ENCODE peak calls at places on chromosomes 3 and 15, in eight cellular contexts. A, L, M, Q, C, B, K and H are unnamed samples.
A peak's percentile ranks its signal among the peaks of the same experiment; 100 is the strongest.

GRCh38 chr15:43749690-43750345 is 3.6 kb downstream of the PDIA3 start:
- DNase-seq in M (no peak), A (no peak), C (peak; percentile 34), L (peak; percentile 49), K (no peak), Q (peak; percentile 81), B (no peak), H (no peak)

GRCh38 chr15:57516327-57517026 is 75.2 kb upstream of the MYZAP start:
- DNase-seq in C (no peak), M (no peak), Q (no peak), L (no peak), B (no peak), K (no peak), A (no peak), H (no peak)

GRCh38 chr15:38883987-38884386 is 319.4 kb upstream of the RASGRP1 start:
- DNase-seq in M (no peak), C (no peak), L (no peak), A (no peak), Q (no peak), B (no peak), K (no peak), H (no peak)

GRCh38 chr3:118059096-118059495 is 975.5 kb downstream of the IGSF11 start:
- DNase-seq in Q (no peak), B (no peak), C (no peak), A (no peak), M (no peak), K (no peak), L (no peak), H (no peak)

GRCh38 chr3:150170843-150171513 is 200.3 kb upstream of the PFN2 start:
- DNase-seq in M (no peak), B (no peak), C (no peak), L (no peak), Q (no peak), A (no peak), K (peak; percentile 74), H (peak; percentile 95)

GRCh38 chr3:77042892-77043291 is 3.0 kb downstream of the ROBO2 start:
- DNase-seq in M (no peak), K (no peak), Q (no peak), L (no peak), C (no peak), A (no peak), B (no peak), H (no peak)

GRCh38 chr3:28150465-28151206 is 90.8 kb upstream of the CMC1 start:
- DNase-seq in M (no peak), Q (no peak), A (no peak), L (no peak), C (no peak), K (no peak), B (no peak), H (no peak)

GRCh38 chr3:182704926-182705325 is 88.4 kb upstream of the ATP11B start:
- DNase-seq in K (no peak), Q (no peak), A (no peak), L (no peak), M (no peak), B (no peak), C (no peak), H (no peak)

GRCh38 chr3:184377882-184378445 is at the start of gene THPO:
- DNase-seq in K (no peak), B (peak; percentile 80), A (no peak), C (no peak), L (no peak), M (no peak), Q (no peak), H (no peak)

GRCh38 chr3:172624999-172625398 is 85.9 kb downstream of the NCEH1 start:
- DNase-seq in L (no peak), C (no peak), Q (no peak), A (no peak), M (no peak), K (no peak), B (no peak), H (no peak)